ENCODE peak calls at places on chromosomes 3 and 15, in six cellular contexts. S, G, O, N, T and A are unnamed samples.
A peak's percentile ranks its signal among the peaks of the same experiment; 100 is the strongest.

GRCh38 chr15:28975766-28976179 is 90.0 kb downstream of the APBA2 start:
- DNase-seq in S (peak; percentile 39), O (no peak), N (peak; percentile 68), G (peak; percentile 63), T (no peak), A (peak; percentile 76)

GRCh38 chr3:113185436-113185835 is 25.9 kb upstream of the BOC start:
- DNase-seq in N (no peak), G (no peak), T (no peak), O (no peak), S (no peak), A (no peak)

GRCh38 chr3:32245200-32245599 is 6.7 kb downstream of the CMTM8 start:
- DNase-seq in T (no peak), G (peak; percentile 75), N (no peak), O (no peak), S (no peak), A (no peak)

GRCh38 chr3:184496933-184497332 is 64.7 kb upstream of the EPHB3 start:
- DNase-seq in G (no peak), T (no peak), O (no peak), S (no peak), N (no peak), A (no peak)

GRCh38 chr3:108124337-108125150 is 33.7 kb upstream of the CD47 start:
- DNase-seq in G (peak; percentile 86), T (no peak), S (no peak), O (no peak), N (peak; percentile 6), A (no peak)

GRCh38 chr15:39720081-39720480 is 62.6 kb downstream of the FSIP1 start:
- DNase-seq in T (no peak), G (no peak), O (no peak), S (no peak), N (no peak), A (no peak)

GRCh38 chr15:100601158-100601557 is 826 bp downstream of the LINS1 start:
- DNase-seq in T (no peak), G (peak; percentile 66), N (no peak), O (no peak), S (no peak), A (peak; percentile 13)

GRCh38 chr3:139732729-139733128 is 55.0 kb upstream of the NMNAT3 start:
- DNase-seq in N (no peak), T (no peak), G (no peak), S (no peak), O (no peak), A (no peak)

GRCh38 chr3:149648525-149648924 is 9.3 kb downstream of the WWTR1 start:
- DNase-seq in G (no peak), S (no peak), O (no peak), T (no peak), N (peak; percentile 26), A (no peak)

GRCh38 chr3:177601120-177601519 is 403.8 kb upstream of the TBL1XR1 start:
- DNase-seq in T (no peak), S (no peak), N (no peak), O (no peak), G (no peak), A (no peak)

GRCh38 chr3:21435871-21436270 is 315.1 kb downstream of the ZNF385D start:
- DNase-seq in G (no peak), T (no peak), O (no peak), N (peak; percentile 99), S (no peak), A (no peak)

GRCh38 chr3:178195824-178196223 is 340.4 kb upstream of the KCNMB2 start:
- DNase-seq in T (no peak), O (no peak), S (no peak), G (no peak), N (peak; percentile 19), A (no peak)

GRCh38 chr3:48270306-48270705 is 29.4 kb downstream of the ZNF589 start:
- DNase-seq in G (no peak), N (no peak), T (no peak), S (no peak), O (no peak), A (no peak)

GRCh38 chr3:176647988-176648387 is 549.3 kb downstream of the TBL1XR1 start:
- DNase-seq in N (no peak), O (no peak), G (no peak), T (no peak), S (no peak), A (no peak)

GRCh38 chr15:69181419-69181818 is 21.0 kb downstream of the GLCE start:
- DNase-seq in N (no peak), O (no peak), G (no peak), S (no peak), T (no peak), A (no peak)

GRCh38 chr15:34154725-34155204 is 52.9 kb downstream of the PGBD4 start:
- DNase-seq in G (peak; percentile 4), S (peak; percentile 72), O (no peak), T (no peak), N (no peak), A (no peak)

GRCh38 chr3:107421170-107421792 is 44.0 kb downstream of the CCDC54 start:
- DNase-seq in S (peak; percentile 67), T (no peak), O (peak; percentile 25), G (peak; percentile 69), N (peak; percentile 82), A (peak; percentile 27)

GRCh38 chr3:53078656-53079055 is 32.8 kb upstream of the SFMBT1 start:
- DNase-seq in S (no peak), G (no peak), T (no peak), O (no peak), N (no peak), A (no peak)

GRCh38 chr3:169634618-169635236 is 28.8 kb downstream of the MECOM start:
- DNase-seq in O (peak; percentile 22), T (no peak), G (no peak), N (peak; percentile 50), S (no peak), A (peak; percentile 78)

GRCh38 chr3:35707904-35708303 is 68.6 kb downstream of the ARPP21 start:
- DNase-seq in T (no peak), O (no peak), G (no peak), S (no peak), N (no peak), A (no peak)

GRCh38 chr3:35710554-35710953 is 71.2 kb downstream of the ARPP21 start:
- DNase-seq in O (no peak), S (no peak), T (no peak), G (no peak), N (no peak), A (no peak)

GRCh38 chr3:35709691-35710090 is 70.4 kb downstream of the ARPP21 start:
- DNase-seq in G (no peak), S (no peak), T (no peak), O (no peak), N (no peak), A (no peak)

GRCh38 chr3:35708394-35708793 is 69.1 kb downstream of the ARPP21 start:
- DNase-seq in T (no peak), O (no peak), G (no peak), N (no peak), S (no peak), A (no peak)
- H3K36me3 ChIP-seq in T (no peaks in the 10 kb centered on the region), O (no peaks in the 10 kb centered on the region), G (no peaks in the 10 kb centered on the region), N (no peaks in the 10 kb centered on the region), S (no peaks in the 10 kb centered on the region), A (no peaks in the 10 kb centered on the region)

DNA sequence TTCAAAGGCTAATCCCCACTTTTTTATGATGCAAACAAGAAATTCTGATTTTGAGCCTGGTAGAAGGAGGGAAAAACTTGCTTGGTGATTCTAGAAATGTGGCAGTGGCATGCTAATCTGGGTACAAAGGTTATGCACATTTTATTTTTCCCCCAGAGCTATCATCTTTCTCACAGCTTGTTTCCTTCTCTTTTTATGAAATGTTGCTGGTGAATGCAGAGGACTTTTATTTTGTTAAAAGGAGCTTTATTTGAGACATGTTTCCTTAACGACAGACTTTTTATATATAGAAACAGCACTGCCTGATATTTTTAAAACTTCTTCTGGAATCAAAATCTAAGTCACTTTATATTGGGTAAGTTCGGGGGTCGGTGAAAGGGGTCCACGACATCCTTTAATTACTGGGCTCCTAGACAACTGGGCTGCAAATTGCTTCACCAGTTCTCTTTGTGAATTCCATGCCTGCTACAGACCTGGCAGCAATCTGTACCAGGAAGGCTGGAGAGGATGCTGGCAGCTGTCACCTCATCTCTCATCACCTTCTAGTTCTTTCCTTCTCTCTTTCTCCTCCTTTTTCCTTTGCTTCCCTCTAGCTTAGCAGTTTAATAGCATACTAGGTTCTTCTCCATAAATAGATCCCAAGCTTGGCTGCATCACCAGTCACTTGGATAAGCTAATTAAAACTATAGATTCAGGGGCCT is 464.7 kb downstream of the PDCD6IP start:
- DNase-seq in T (no peak), N (no peak), O (no peak), G (no peak), S (no peak), A (no peak)
- H3K4me3 ChIP-seq in T (no peak overlapping the region), N (no peak overlapping the region), O (no peak overlapping the region), G (no peak overlapping the region), S (no peak overlapping the region), A (no peak overlapping the region)

GRCh38 chr3:42055291-42055690 is 35.9 kb upstream of the TRAK1 start:
- DNase-seq in N (peak; percentile 66), T (no peak), S (no peak), G (no peak), O (no peak), A (no peak)
- H3K9me3 ChIP-seq in N (no peaks in the 10 kb centered on the region), T (no peaks in the 10 kb centered on the region), S (no peaks in the 10 kb centered on the region), G (no peaks in the 10 kb centered on the region), O (no peaks in the 10 kb centered on the region), A (no peaks in the 10 kb centered on the region)

DNA sequence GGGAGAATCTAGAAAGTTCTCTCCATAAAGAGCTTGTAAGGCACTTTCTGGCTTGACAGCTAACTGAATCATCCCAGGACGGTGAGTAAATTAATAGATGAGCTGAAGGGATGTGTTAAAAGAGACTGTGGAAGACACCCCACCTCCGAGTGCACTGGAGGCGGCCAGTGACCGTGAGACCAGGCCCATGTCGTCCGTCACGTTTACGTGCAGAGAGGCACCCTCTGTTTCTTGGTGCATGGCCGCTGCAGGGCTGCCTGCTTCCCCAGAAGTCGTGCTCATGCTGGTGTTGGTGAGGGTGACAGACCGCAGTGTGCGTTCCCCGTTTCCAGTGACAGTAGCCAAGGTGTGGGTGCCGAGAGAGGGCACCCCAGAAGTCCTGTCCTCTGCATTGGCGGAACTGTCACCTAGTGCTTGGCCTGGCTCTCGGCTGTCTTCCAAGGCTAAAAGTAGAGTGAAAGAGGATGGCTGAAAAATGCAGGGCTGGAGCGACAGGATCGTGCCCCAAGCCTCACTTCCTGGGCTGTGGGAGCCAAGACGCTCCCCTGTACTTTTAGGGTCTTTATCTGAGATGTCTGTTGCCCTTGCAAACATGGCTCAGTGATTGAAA is 41.1 kb downstream of the HEG1 start:
- DNase-seq in N (no peak), S (no peak), O (no peak), T (no peak), G (no peak), A (no peak)
- H3K36me3 ChIP-seq in N (peaks cover 35% of the 10 kb centered on the region), S (no peaks in the 10 kb centered on the region), O (peaks cover 14% of the 10 kb centered on the region), T (peaks cover 66% of the 10 kb centered on the region), G (peaks cover 72% of the 10 kb centered on the region), A (peaks cover 33% of the 10 kb centered on the region)